ENCODE peak calls at places on chromosomes 2 and 18, in five cellular contexts. B is AG04450, Y is AG04449, H is hepatocyte, R is K562. L is an unnamed sample.

GRCh38 chr18:40168026-40168425 is 1787.0 kb upstream of the PIK3C3 start:
- DNase-seq in Y (no peak), R (no peak), H (no peak), B (no peak), L (no peak)

GRCh38 chr2:128789776-128790455 is 471.2 kb upstream of the HS6ST1 start:
- DNase-seq in B (no peak), R (no peak), H (no peak), Y (no peak), L (no peak)

GRCh38 chr2:33221046-33221784 is 255.2 kb upstream of the RASGRP3 start:
- DNase-seq in B (no peak), H (no peak), Y (no peak), R (no peak), L (no peak)

GRCh38 chr18:26457611-26458350 is 90.6 kb downstream of the KCTD1 start:
- DNase-seq in R (peak; percentile 56), B (no peak), H (no peak), Y (no peak), L (no peak)

GRCh38 chr2:7012141-7012809 is 95.1 kb downstream of the RNF144A start:
- DNase-seq in Y (no peak), B (no peak), H (no peak), R (no peak), L (no peak)

GRCh38 chr2:27966466-27966865 is 75.9 kb downstream of the BABAM2 start:
- DNase-seq in Y (no peak), R (no peak), B (no peak), H (peak; percentile 15), L (no peak)

GRCh38 chr2:128770143-128771080 is 451.7 kb upstream of the HS6ST1 start:
- DNase-seq in Y (no peak), R (no peak), H (no peak), B (no peak), L (no peak)

GRCh38 chr2:132795220-132795619 is 125.2 kb upstream of the LYPD1 start:
- DNase-seq in B (no peak), Y (no peak), R (no peak), H (no peak), L (no peak)

GRCh38 chr18:3321133-3321812 is 59.3 kb downstream of the MYL12B start:
- DNase-seq in B (no peak), H (peak; percentile 48), R (peak; percentile 83), Y (peak; percentile 21), L (peak; percentile 63)

GRCh38 chr2:20382965-20383800 is 32.5 kb upstream of the PUM2 start:
- DNase-seq in H (no peak), R (no peak), Y (no peak), B (peak; percentile 50), L (no peak)

GRCh38 chr18:28183418-28184078 is 6.6 kb upstream of the CDH2 start:
- DNase-seq in R (no peak), B (no peak), H (peak; percentile 19), Y (peak; percentile 53), L (no peak)

GRCh38 chr2:103921161-103921560 is 932.8 kb upstream of the POU3F3 start:
- DNase-seq in Y (no peak), R (no peak), B (no peak), H (no peak), L (no peak)

GRCh38 chr18:23884712-23885375 is 129.7 kb upstream of the TTC39C start:
- DNase-seq in H (peak; percentile 75), R (no peak), Y (no peak), B (no peak), L (no peak)

GRCh38 chr2:67845557-67846114 is 217.2 kb downstream of the C1D start:
- DNase-seq in R (no peak), H (peak; percentile 9), B (no peak), Y (no peak), L (no peak)

GRCh38 chr2:141187063-141187429 is 943.8 kb downstream of the LRP1B start:
- DNase-seq in B (peak; percentile 2), R (no peak), Y (no peak), H (no peak), L (no peak)

GRCh38 chr2:74149249-74149530 is 1.5 kb upstream of the BOLA3 start:
- DNase-seq in B (no peak), Y (no peak), R (peak; percentile 59), H (no peak), L (no peak)

GRCh38 chr2:74149570-74150319 is 2.0 kb upstream of the BOLA3 start:
- DNase-seq in H (no peak), Y (no peak), R (peak; percentile 48), B (no peak), L (no peak)

GRCh38 chr2:74146929-74147728 is 583 bp downstream of the BOLA3 start:
- DNase-seq in Y (no peak), R (peak; percentile 55), B (no peak), H (peak; percentile 41), L (no peak)

GRCh38 chr2:74148457-74149248 is 941 bp upstream of the BOLA3 start:
- DNase-seq in Y (no peak), R (peak; percentile 52), B (no peak), H (no peak), L (no peak)

GRCh38 chr2:74147729-74148456 is at the start of gene BOLA3:
- DNase-seq in H (peak; percentile 94), R (peak; percentile 94), B (no peak), Y (no peak), L (no peak)
- H3K4me3 ChIP-seq in H (peak within 1 kb of the TSS; percentile 74), R (peak within 1 kb of the TSS; percentile 64), B (peak within 1 kb of the TSS; percentile 77), Y (peak within 1 kb of the TSS; percentile 74), L (peak within 1 kb of the TSS; percentile 82)

DNA sequence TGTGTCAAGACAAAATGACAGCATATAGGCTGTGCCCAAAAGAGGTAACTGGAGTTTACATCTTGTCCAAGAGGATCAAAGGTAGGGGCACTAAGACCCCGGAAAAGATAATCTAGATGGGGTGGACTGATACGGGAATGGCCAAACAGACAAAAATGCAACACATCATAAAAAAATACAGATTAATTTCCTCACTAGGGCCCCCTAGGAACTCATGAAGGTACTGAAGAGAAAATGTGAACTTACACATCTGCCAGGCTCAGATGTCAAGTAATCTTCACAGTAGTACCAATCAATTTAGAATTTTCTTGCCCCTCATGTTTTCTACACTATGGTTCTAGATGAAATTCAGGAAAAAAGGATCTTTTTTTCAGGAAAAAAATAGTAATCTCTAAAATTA is 115.6 kb upstream of the REG3A start:
- DNase-seq in H (no peak), B (no peak), Y (no peak), R (no peak), L (no peak)
- TF ChIP-seq CTCF in H (no peak), B (no peak), Y (no peak), R (no peak), L (no peak)

DNA sequence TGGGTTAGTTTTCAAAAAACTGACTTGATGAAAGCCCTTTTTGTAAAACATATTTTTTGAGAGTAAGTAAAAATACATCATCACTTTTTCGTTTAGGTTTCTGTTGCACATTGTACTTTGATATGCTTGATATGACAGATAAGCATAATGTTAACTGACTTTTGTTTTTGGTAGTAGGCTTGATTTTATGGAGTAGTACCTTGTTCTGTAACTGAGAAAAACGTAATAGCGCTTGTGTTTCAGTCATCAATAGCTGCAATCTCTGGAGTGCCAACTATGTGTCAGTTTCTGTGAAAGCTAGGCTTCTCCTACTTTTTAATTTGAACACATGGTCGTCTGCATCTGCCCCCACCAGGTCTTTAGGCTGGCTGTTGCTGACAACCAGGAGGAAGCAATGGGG is 1.3 kb downstream of the LCLAT1 start:
- DNase-seq in B (no peak), R (no peak), Y (no peak), H (no peak), L (no peak)
- H3K4me3 ChIP-seq in B (peak overlapping the region; percentile 92), R (peak overlapping the region; percentile 57), Y (peak overlapping the region; percentile 91), H (peak overlapping the region; percentile 84), L (peak overlapping the region; percentile 95)

GRCh38 chr2:14420851-14421250 is 211.7 kb upstream of the LRATD1 start:
- DNase-seq in R (no peak), H (no peak), Y (no peak), B (no peak), L (no peak)
- TF ChIP-seq CTCF in R (no peak), H (no peak), Y (no peak), B (no peak), L (no peak)

GRCh38 chr2:209933499-209934458 is 68.7 kb upstream of the RPE start:
- DNase-seq in Y (no peak), B (peak; percentile 42), H (peak; percentile 65), R (no peak), L (no peak)
- H3K4me3 ChIP-seq in Y (no peak overlapping the region), B (no peak overlapping the region), H (no peak overlapping the region), R (no peak overlapping the region), L (no peak overlapping the region)

GRCh38 chr2:55159037-55159651 is 72.9 kb downstream of the CLHC1 start:
- DNase-seq in H (no peak), Y (no peak), B (no peak), R (peak; percentile 44), L (no peak)

GRCh38 chr2:55158111-55158814 is 73.8 kb downstream of the CLHC1 start:
- DNase-seq in H (no peak), Y (no peak), R (peak; percentile 50), B (no peak), L (no peak)

GRCh38 chr2:55155764-55156221 is 76.3 kb downstream of the CLHC1 start:
- DNase-seq in R (no peak), B (no peak), H (no peak), Y (no peak), L (no peak)

GRCh38 chr2:55156326-55156725 is 75.8 kb downstream of the CLHC1 start:
- DNase-seq in Y (no peak), R (no peak), B (no peak), H (no peak), L (no peak)

DNA sequence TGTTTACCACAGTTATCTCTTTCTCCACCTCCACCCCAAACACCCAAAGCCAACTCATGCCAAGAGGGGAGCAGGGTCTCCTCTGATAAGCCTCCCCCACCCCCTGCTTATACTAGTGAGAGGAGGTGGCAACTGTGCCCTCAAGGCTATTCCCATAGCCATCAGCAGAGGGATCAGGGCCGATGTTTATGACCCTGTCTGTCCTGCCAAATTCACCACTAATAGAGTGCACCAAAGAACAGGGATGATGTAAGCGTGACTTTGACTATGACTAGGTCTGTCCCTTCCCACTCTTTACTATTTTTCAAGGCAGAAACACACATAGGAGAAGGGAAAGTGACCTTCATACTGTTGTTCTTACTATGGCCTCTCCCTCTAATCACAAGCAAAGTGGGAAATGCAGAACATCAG is 74.6 kb downstream of the CLHC1 start:
- DNase-seq in R (peak; percentile 52), H (no peak), Y (no peak), B (no peak), L (no peak)
- TF ChIP-seq CTCF in R (peak; percentile 19), H (no peak), Y (peak; percentile 4), B (peak; percentile 15), L (no peak)